ENCODE peak calls at places on chromosomes 4 and X, in nine cellular contexts. One of them, this sample, is unnamed.

GRCh38 chr4:926538-926937 is 5.6 kb downstream of the GAK start:
- DNase-seq in ureter: no peak
- DNase-seq in DMS 273 treated with DMSO at 0.1 percent for 48 hours: no peak
- DNase-seq in activated naive CD4-positive, alpha-beta T cell treated with anti-CD3 and anti-CD28 coated beads, Interleukin-2, amount 50 U/mL, for 72 hours: no peak
- DNase-seq in cardiac fibroblast: peak; percentile 23
- DNase-seq in T-cell: no peak
- DNase-seq in fibroblast of pulmonary artery: peak; percentile 30
- DNase-seq in EL: no peak
- DNase-seq in NCI-H1436: no peak
- DNase-seq in this sample: peak; percentile 38

GRCh38 chrX:10370976-10371375 is 214.2 kb downstream of the CLCN4 start:
- DNase-seq in DMS 273 treated with DMSO at 0.1 percent for 48 hours: no peak
- DNase-seq in cardiac fibroblast: no peak
- DNase-seq in EL: no peak
- DNase-seq in fibroblast of pulmonary artery: no peak
- DNase-seq in T-cell: no peak
- DNase-seq in ureter: no peak
- DNase-seq in activated naive CD4-positive, alpha-beta T cell treated with anti-CD3 and anti-CD28 coated beads, Interleukin-2, amount 50 U/mL, for 72 hours: no peak
- DNase-seq in NCI-H1436: no peak
- DNase-seq in this sample: no peak

GRCh38 chr4:123892997-123893745 is 496.6 kb downstream of the SPRY1 start:
- DNase-seq in DMS 273 treated with DMSO at 0.1 percent for 48 hours: no peak
- DNase-seq in ureter: no peak
- DNase-seq in fibroblast of pulmonary artery: peak; percentile 94
- DNase-seq in T-cell: no peak
- DNase-seq in activated naive CD4-positive, alpha-beta T cell treated with anti-CD3 and anti-CD28 coated beads, Interleukin-2, amount 50 U/mL, for 72 hours: no peak
- DNase-seq in EL: no peak
- DNase-seq in NCI-H1436: no peak
- DNase-seq in cardiac fibroblast: peak; percentile 93
- DNase-seq in this sample: peak; percentile 43

GRCh38 chr4:12672320-12672719 is 811.8 kb downstream of the RAB28 start:
- DNase-seq in fibroblast of pulmonary artery: no peak
- DNase-seq in cardiac fibroblast: no peak
- DNase-seq in activated naive CD4-positive, alpha-beta T cell treated with anti-CD3 and anti-CD28 coated beads, Interleukin-2, amount 50 U/mL, for 72 hours: no peak
- DNase-seq in ureter: no peak
- DNase-seq in DMS 273 treated with DMSO at 0.1 percent for 48 hours: no peak
- DNase-seq in T-cell: no peak
- DNase-seq in NCI-H1436: no peak
- DNase-seq in EL: no peak
- DNase-seq in this sample: no peak

GRCh38 chr4:121790976-121791375 is 10.1 kb upstream of the EXOSC9 start:
- DNase-seq in NCI-H1436: no peak
- DNase-seq in T-cell: no peak
- DNase-seq in fibroblast of pulmonary artery: no peak
- DNase-seq in EL: peak; percentile 9
- DNase-seq in cardiac fibroblast: no peak
- DNase-seq in DMS 273 treated with DMSO at 0.1 percent for 48 hours: no peak
- DNase-seq in ureter: no peak
- DNase-seq in activated naive CD4-positive, alpha-beta T cell treated with anti-CD3 and anti-CD28 coated beads, Interleukin-2, amount 50 U/mL, for 72 hours: no peak
- DNase-seq in this sample: no peak

GRCh38 chr4:58313444-58313843 is 1203.3 kb upstream of the IGFBP7 start:
- DNase-seq in ureter: no peak
- DNase-seq in activated naive CD4-positive, alpha-beta T cell treated with anti-CD3 and anti-CD28 coated beads, Interleukin-2, amount 50 U/mL, for 72 hours: no peak
- DNase-seq in DMS 273 treated with DMSO at 0.1 percent for 48 hours: no peak
- DNase-seq in T-cell: no peak
- DNase-seq in NCI-H1436: no peak
- DNase-seq in EL: no peak
- DNase-seq in cardiac fibroblast: no peak
- DNase-seq in fibroblast of pulmonary artery: no peak
- DNase-seq in this sample: no peak

GRCh38 chr4:110055014-110055768 is 142.5 kb downstream of the EGF start:
- DNase-seq in EL: peak; percentile 5
- DNase-seq in T-cell: no peak
- DNase-seq in ureter: no peak
- DNase-seq in DMS 273 treated with DMSO at 0.1 percent for 48 hours: no peak
- DNase-seq in activated naive CD4-positive, alpha-beta T cell treated with anti-CD3 and anti-CD28 coated beads, Interleukin-2, amount 50 U/mL, for 72 hours: no peak
- DNase-seq in fibroblast of pulmonary artery: peak; percentile 18
- DNase-seq in cardiac fibroblast: no peak
- DNase-seq in NCI-H1436: no peak
- DNase-seq in this sample: peak; percentile 19

GRCh38 chr4:123750044-123750443 is 353.4 kb downstream of the SPRY1 start:
- DNase-seq in EL: no peak
- DNase-seq in NCI-H1436: no peak
- DNase-seq in DMS 273 treated with DMSO at 0.1 percent for 48 hours: no peak
- DNase-seq in activated naive CD4-positive, alpha-beta T cell treated with anti-CD3 and anti-CD28 coated beads, Interleukin-2, amount 50 U/mL, for 72 hours: no peak
- DNase-seq in ureter: no peak
- DNase-seq in fibroblast of pulmonary artery: no peak
- DNase-seq in T-cell: no peak
- DNase-seq in cardiac fibroblast: peak; percentile 41
- DNase-seq in this sample: no peak

GRCh38 chr4:114488301-114488982 is 110.2 kb upstream of the UGT8 start:
- DNase-seq in T-cell: no peak
- DNase-seq in ureter: no peak
- DNase-seq in DMS 273 treated with DMSO at 0.1 percent for 48 hours: no peak
- DNase-seq in cardiac fibroblast: no peak
- DNase-seq in fibroblast of pulmonary artery: no peak
- DNase-seq in activated naive CD4-positive, alpha-beta T cell treated with anti-CD3 and anti-CD28 coated beads, Interleukin-2, amount 50 U/mL, for 72 hours: no peak
- DNase-seq in EL: no peak
- DNase-seq in NCI-H1436: no peak
- DNase-seq in this sample: no peak

GRCh38 chrX:19772759-19773623 is 114.4 kb downstream of the SH3KBP1 start:
- DNase-seq in EL: no peak
- DNase-seq in fibroblast of pulmonary artery: no peak
- DNase-seq in T-cell: no peak
- DNase-seq in ureter: no peak
- DNase-seq in cardiac fibroblast: no peak
- DNase-seq in NCI-H1436: no peak
- DNase-seq in DMS 273 treated with DMSO at 0.1 percent for 48 hours: no peak
- DNase-seq in activated naive CD4-positive, alpha-beta T cell treated with anti-CD3 and anti-CD28 coated beads, Interleukin-2, amount 50 U/mL, for 72 hours: no peak
- DNase-seq in this sample: peak; percentile 21

GRCh38 chrX:31130457-31131215 is 58.8 kb upstream of the FTHL17 start:
- DNase-seq in DMS 273 treated with DMSO at 0.1 percent for 48 hours: no peak
- DNase-seq in NCI-H1436: no peak
- DNase-seq in fibroblast of pulmonary artery: no peak
- DNase-seq in T-cell: no peak
- DNase-seq in cardiac fibroblast: peak; percentile 27
- DNase-seq in ureter: no peak
- DNase-seq in EL: no peak
- DNase-seq in activated naive CD4-positive, alpha-beta T cell treated with anti-CD3 and anti-CD28 coated beads, Interleukin-2, amount 50 U/mL, for 72 hours: no peak
- DNase-seq in this sample: no peak

GRCh38 chrX:151987108-151987507 is 12.6 kb upstream of the GABRE start:
- DNase-seq in ureter: no peak
- DNase-seq in NCI-H1436: no peak
- DNase-seq in activated naive CD4-positive, alpha-beta T cell treated with anti-CD3 and anti-CD28 coated beads, Interleukin-2, amount 50 U/mL, for 72 hours: no peak
- DNase-seq in cardiac fibroblast: no peak
- DNase-seq in DMS 273 treated with DMSO at 0.1 percent for 48 hours: no peak
- DNase-seq in fibroblast of pulmonary artery: no peak
- DNase-seq in EL: no peak
- DNase-seq in T-cell: no peak
- DNase-seq in this sample: no peak

GRCh38 chr4:138897818-138898226 is 117.8 kb upstream of the NOCT start:
- DNase-seq in activated naive CD4-positive, alpha-beta T cell treated with anti-CD3 and anti-CD28 coated beads, Interleukin-2, amount 50 U/mL, for 72 hours: no peak
- DNase-seq in ureter: no peak
- DNase-seq in NCI-H1436: no peak
- DNase-seq in EL: peak; percentile 78
- DNase-seq in DMS 273 treated with DMSO at 0.1 percent for 48 hours: no peak
- DNase-seq in fibroblast of pulmonary artery: peak; percentile 58
- DNase-seq in cardiac fibroblast: peak; percentile 55
- DNase-seq in T-cell: no peak
- DNase-seq in this sample: peak; percentile 87

GRCh38 chrX:45840411-45840950 is 639.8 kb upstream of the DIPK2B start:
- DNase-seq in cardiac fibroblast: no peak
- DNase-seq in EL: peak; percentile 30
- DNase-seq in fibroblast of pulmonary artery: no peak
- DNase-seq in DMS 273 treated with DMSO at 0.1 percent for 48 hours: no peak
- DNase-seq in T-cell: no peak
- DNase-seq in ureter: no peak
- DNase-seq in activated naive CD4-positive, alpha-beta T cell treated with anti-CD3 and anti-CD28 coated beads, Interleukin-2, amount 50 U/mL, for 72 hours: no peak
- DNase-seq in NCI-H1436: no peak
- DNase-seq in this sample: peak; percentile 24

GRCh38 chr4:10083331-10083769 is 33.2 kb downstream of the WDR1 start:
- DNase-seq in fibroblast of pulmonary artery: no peak
- DNase-seq in T-cell: no peak
- DNase-seq in activated naive CD4-positive, alpha-beta T cell treated with anti-CD3 and anti-CD28 coated beads, Interleukin-2, amount 50 U/mL, for 72 hours: no peak
- DNase-seq in ureter: no peak
- DNase-seq in NCI-H1436: no peak
- DNase-seq in cardiac fibroblast: no peak
- DNase-seq in DMS 273 treated with DMSO at 0.1 percent for 48 hours: no peak
- DNase-seq in EL: no peak
- DNase-seq in this sample: no peak

GRCh38 chr4:165700855-165701254 is 172.2 kb upstream of the TLL1 start:
- DNase-seq in T-cell: no peak
- DNase-seq in EL: no peak
- DNase-seq in activated naive CD4-positive, alpha-beta T cell treated with anti-CD3 and anti-CD28 coated beads, Interleukin-2, amount 50 U/mL, for 72 hours: no peak
- DNase-seq in DMS 273 treated with DMSO at 0.1 percent for 48 hours: no peak
- DNase-seq in NCI-H1436: no peak
- DNase-seq in cardiac fibroblast: no peak
- DNase-seq in fibroblast of pulmonary artery: peak; percentile 22
- DNase-seq in ureter: no peak
- DNase-seq in this sample: no peak

GRCh38 chrX:115565888-115566287 is 4.9 kb downstream of the PLS3 start:
- DNase-seq in T-cell: no peak
- DNase-seq in ureter: no peak
- DNase-seq in DMS 273 treated with DMSO at 0.1 percent for 48 hours: no peak
- DNase-seq in NCI-H1436: no peak
- DNase-seq in fibroblast of pulmonary artery: no peak
- DNase-seq in cardiac fibroblast: no peak
- DNase-seq in activated naive CD4-positive, alpha-beta T cell treated with anti-CD3 and anti-CD28 coated beads, Interleukin-2, amount 50 U/mL, for 72 hours: no peak
- DNase-seq in EL: no peak
- DNase-seq in this sample: no peak